ENCODE peak calls at places on chromosomes 6 and 20, in four cellular contexts. M, L, C and O are unnamed samples.
A peak's percentile ranks its signal among the peaks of the same experiment; 100 is the strongest.

GRCh38 chr6:163092846-163093245 is 321.7 kb upstream of the QKI start:
- DNase-seq in C (no peak), L (no peak), M (no peak), O (no peak)

GRCh38 chr20:35171753-35172433 is at the start of gene PROCR:
- DNase-seq in C (peak; percentile 60), L (peak; percentile 80), M (no peak), O (no peak)

GRCh38 chr6:35089935-35090505 is 51.1 kb downstream of the TCP11 start:
- DNase-seq in C (no peak), L (no peak), M (no peak), O (no peak)

GRCh38 chr20:61803903-61804804 is 261.5 kb downstream of the TAF4 start:
- DNase-seq in M (no peak), C (peak; percentile 29), L (peak; percentile 8), O (no peak)

GRCh38 chr20:17762873-17763557 is 63.2 kb downstream of the BANF2 start:
- DNase-seq in L (no peak), M (no peak), C (no peak), O (no peak)

GRCh38 chr20:5811746-5812145 is 61.5 kb downstream of the SHLD1 start:
- DNase-seq in C (no peak), M (no peak), L (no peak), O (no peak)

GRCh38 chr6:7262037-7262461 is 51.0 kb downstream of the SSR1 start:
- DNase-seq in M (no peak), C (no peak), L (no peak), O (no peak)

GRCh38 chr6:151209071-151209831 is 30.5 kb upstream of the AKAP12 start:
- DNase-seq in L (no peak), C (no peak), M (no peak), O (no peak)

GRCh38 chr20:35344354-35344837 is 52.2 kb upstream of the FAM83C start:
- DNase-seq in M (no peak), C (no peak), L (peak; percentile 76), O (no peak)